ENCODE peak calls at places on chromosomes 3 and 15, in seven cellular contexts. Q, D, Y, L, R, U and X are unnamed samples. For H3K79me2 and H3K9me3, the result is how much of the 10 kb centered on the place peaks cover.

GRCh38 chr3:1710663-1711062 is 388.0 kb upstream of the CNTN4 start:
- DNase-seq in L (no peak), D (no peak), U (no peak), Q (no peak), Y (no peak), R (no peak), X (no peak)

GRCh38 chr15:76330281-76330680 is 6.3 kb upstream of the ISL2 start:
- DNase-seq in U (peak), Y (peak), Q (no peak), D (peak), R (peak), L (peak), X (peak)

GRCh38 chr15:62783303-62783957 is 259.1 kb upstream of the TPM1 start:
- DNase-seq in D (no peak), Q (no peak), U (peak), Y (peak), R (no peak), L (peak), X (peak)

GRCh38 chr3:19559724-19560442 is 374.1 kb downstream of the EFHB start:
- DNase-seq in Q (no peak), D (no peak), R (no peak), L (no peak), Y (no peak), U (no peak), X (no peak)

GRCh38 chr3:111284485-111285187 is 213.0 kb downstream of the NECTIN3 start:
- DNase-seq in L (no peak), Y (no peak), D (no peak), U (no peak), Q (no peak), R (peak), X (no peak)

GRCh38 chr3:112293368-112294321 is at the start of gene SLC9C1:
- DNase-seq in Y (peak), U (peak), D (peak), L (peak), R (peak), Q (peak), X (peak)

GRCh38 chr3:46733026-46733800 is 15.5 kb upstream of the PRSS50 start:
- DNase-seq in R (no peak), Q (no peak), L (peak), U (peak), Y (no peak), D (no peak), X (no peak)

GRCh38 chr15:52019394-52020252 is 604 bp downstream of the MAPK6 start:
- DNase-seq in Y (peak), L (peak), U (peak), D (peak), R (peak), Q (no peak), X (peak)

GRCh38 chr15:52529289-52529929 is 729 bp upstream of the MYO5A start:
- DNase-seq in D (no peak), Q (no peak), U (no peak), Y (no peak), R (no peak), L (no peak), X (no peak)

GRCh38 chr3:4099607-4100006 is 203.6 kb upstream of the SETMAR start:
- DNase-seq in Y (no peak), R (no peak), L (no peak), Q (no peak), D (no peak), U (no peak), X (no peak)
- TF ChIP-seq CTCF in Y (no peak), R (no peak), L (no peak), Q (no peak), D (no peak), U (no peak), X (no peak)

GRCh38 chr3:31579828-31580227 is 47.1 kb downstream of the STT3B start:
- DNase-seq in U (no peak), L (no peak), Q (no peak), R (no peak), Y (no peak), D (no peak), X (no peak)

GRCh38 chr3:31573460-31573779 is 40.7 kb downstream of the STT3B start:
- DNase-seq in D (no peak), Q (no peak), L (no peak), Y (no peak), R (no peak), U (no peak), X (no peak)

GRCh38 chr3:31577232-31577631 is 44.5 kb downstream of the STT3B start:
- DNase-seq in Q (no peak), L (no peak), D (no peak), Y (no peak), R (no peak), U (no peak), X (no peak)

GRCh38 chr3:31575448-31575847 is 42.7 kb downstream of the STT3B start:
- DNase-seq in D (no peak), Y (no peak), L (no peak), Q (no peak), R (peak), U (no peak), X (no peak)

GRCh38 chr3:31576521-31576920 is 43.8 kb downstream of the STT3B start:
- DNase-seq in Y (no peak), Q (no peak), U (no peak), D (no peak), R (no peak), L (no peak), X (no peak)
- H3K79me2 ChIP-seq in Y (half or more), Q (half or more), U (under half), D (half or more), R (half or more), L (half or more), X (half or more)

GRCh38 chr15:27165590-27165989 is 194.6 kb downstream of the GABRG3 start:
- DNase-seq in U (no peak), Q (no peak), R (no peak), D (no peak), L (no peak), Y (no peak), X (no peak)
- H3K9me3 ChIP-seq in U (under half), Q (under half), R (under half), D (under half), L (under half), Y (under half), X (under half)

GRCh38 chr3:183178833-183179549 is 16.5 kb upstream of the LAMP3 start:
- DNase-seq in Y (peak), R (peak), L (peak), D (peak), U (peak), Q (no peak), X (peak)
- TF ChIP-seq CTCF in Y (peak), R (peak), L (peak), D (peak), U (peak), Q (peak), X (no peak)

DNA sequence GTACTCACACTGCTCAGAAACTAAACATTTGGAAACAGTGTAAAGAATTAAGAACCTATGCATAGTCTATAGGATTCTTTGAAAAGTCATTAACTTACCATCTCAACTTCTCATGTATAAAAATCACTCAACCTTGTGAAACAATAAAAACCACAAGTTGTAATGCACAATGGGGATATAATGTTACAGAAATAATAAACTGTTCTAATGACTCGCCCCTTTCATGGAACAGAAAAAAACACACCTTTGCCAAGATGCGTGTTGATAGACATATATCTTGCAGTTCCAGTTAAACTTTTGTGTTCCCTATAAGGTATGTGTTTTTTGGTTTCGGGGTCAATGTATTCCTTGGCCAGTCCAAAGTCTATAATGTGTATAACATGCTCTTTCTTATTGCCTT is 50.8 kb upstream of the PPIB start:
- DNase-seq in Y (no peak), R (no peak), L (peak), Q (no peak), U (no peak), D (no peak), X (peak)
- H3K79me2 ChIP-seq in Y (under half), R (under half), L (under half), Q (under half), U (under half), D (under half), X (under half)

DNA sequence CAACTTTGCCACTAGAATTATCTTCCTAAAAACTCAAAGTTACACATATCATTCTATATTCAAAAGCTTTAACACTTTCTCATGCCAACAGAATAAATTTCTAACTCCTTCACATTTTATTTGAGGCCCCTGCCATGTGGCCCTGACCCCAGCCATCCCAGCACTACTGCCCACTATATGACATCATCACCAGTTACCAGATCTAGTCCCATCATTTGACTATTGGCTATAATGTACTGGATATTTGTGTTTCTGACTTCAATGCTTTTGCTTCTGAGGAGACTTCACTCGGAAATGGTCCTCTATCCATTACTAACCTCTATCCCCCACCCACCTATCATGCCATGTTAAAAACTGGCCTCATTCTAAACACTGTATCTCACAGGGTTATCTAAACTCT is 23.6 kb downstream of the UBE3A start:
- DNase-seq in Y (no peak), R (no peak), D (no peak), L (no peak), U (no peak), Q (no peak), X (no peak)
- H3K9me3 ChIP-seq in Y (under half), R (under half), D (under half), L (under half), U (under half), Q (under half), X (under half)